ENCODE peak calls at places on chromosome 6, in eight cellular contexts. One of them, this sample, is unnamed.

GRCh38 chr6:22025468-22026159 is 271.2 kb downstream of the PRL start:
- DNase-seq in M059J: peak
- DNase-seq in iris pigment epithelial cell: peak
- DNase-seq in H9: peak
- DNase-seq in NCI-H2171: no peak
- DNase-seq in lower leg skin: no peak
- DNase-seq in AG10803: peak
- DNase-seq in activated T-cell treated with anti-CD3 and anti-CD28 coated beads for 24 hours: no peak
- DNase-seq in this sample: peak

GRCh38 chr6:11779308-11780096 is 899 bp upstream of the ADTRP start:
- DNase-seq in M059J: no peak
- DNase-seq in iris pigment epithelial cell: no peak
- DNase-seq in H9: no peak
- DNase-seq in NCI-H2171: no peak
- DNase-seq in lower leg skin: no peak
- DNase-seq in AG10803: no peak
- DNase-seq in activated T-cell treated with anti-CD3 and anti-CD28 coated beads for 24 hours: no peak
- DNase-seq in this sample: no peak

GRCh38 chr6:24234043-24234442 is 108.0 kb downstream of the NRSN1 start:
- DNase-seq in M059J: no peak
- DNase-seq in iris pigment epithelial cell: no peak
- DNase-seq in H9: no peak
- DNase-seq in NCI-H2171: no peak
- DNase-seq in lower leg skin: no peak
- DNase-seq in AG10803: no peak
- DNase-seq in activated T-cell treated with anti-CD3 and anti-CD28 coated beads for 24 hours: no peak
- DNase-seq in this sample: no peak

GRCh38 chr6:7912024-7912423 is 1.4 kb upstream of the TXNDC5 start:
- DNase-seq in M059J: no peak
- DNase-seq in iris pigment epithelial cell: no peak
- DNase-seq in H9: no peak
- DNase-seq in NCI-H2171: no peak
- DNase-seq in lower leg skin: peak
- DNase-seq in AG10803: peak
- DNase-seq in activated T-cell treated with anti-CD3 and anti-CD28 coated beads for 24 hours: no peak
- DNase-seq in this sample: no peak

GRCh38 chr6:5034328-5034727 is 30.5 kb upstream of the RPP40 start:
- DNase-seq in M059J: no peak
- DNase-seq in iris pigment epithelial cell: no peak
- DNase-seq in H9: no peak
- DNase-seq in NCI-H2171: no peak
- DNase-seq in lower leg skin: no peak
- DNase-seq in AG10803: no peak
- DNase-seq in activated T-cell treated with anti-CD3 and anti-CD28 coated beads for 24 hours: no peak
- DNase-seq in this sample: no peak

GRCh38 chr6:119628691-119629621 is 279.4 kb upstream of the MAN1A1 start:
- DNase-seq in M059J: no peak
- DNase-seq in iris pigment epithelial cell: no peak
- DNase-seq in H9: no peak
- DNase-seq in NCI-H2171: no peak
- DNase-seq in lower leg skin: no peak
- DNase-seq in AG10803: no peak
- DNase-seq in activated T-cell treated with anti-CD3 and anti-CD28 coated beads for 24 hours: no peak
- DNase-seq in this sample: no peak

GRCh38 chr6:31740397-31741223 is 805 bp downstream of the MSH5 start:
- DNase-seq in M059J: no peak
- DNase-seq in iris pigment epithelial cell: no peak
- DNase-seq in H9: no peak
- DNase-seq in NCI-H2171: no peak
- DNase-seq in lower leg skin: no peak
- DNase-seq in AG10803: no peak
- DNase-seq in activated T-cell treated with anti-CD3 and anti-CD28 coated beads for 24 hours: no peak
- DNase-seq in this sample: no peak

GRCh38 chr6:13431861-13432465 is 55.4 kb downstream of the GFOD1 start:
- DNase-seq in M059J: peak
- DNase-seq in iris pigment epithelial cell: peak
- DNase-seq in H9: no peak
- DNase-seq in NCI-H2171: no peak
- DNase-seq in lower leg skin: no peak
- DNase-seq in AG10803: peak
- DNase-seq in activated T-cell treated with anti-CD3 and anti-CD28 coated beads for 24 hours: peak
- DNase-seq in this sample: no peak

GRCh38 chr6:16684896-16685554 is 76.2 kb downstream of the ATXN1 start:
- DNase-seq in M059J: peak
- DNase-seq in iris pigment epithelial cell: peak
- DNase-seq in H9: no peak
- DNase-seq in NCI-H2171: no peak
- DNase-seq in lower leg skin: no peak
- DNase-seq in AG10803: peak
- DNase-seq in activated T-cell treated with anti-CD3 and anti-CD28 coated beads for 24 hours: peak
- DNase-seq in this sample: no peak

GRCh38 chr6:21504790-21505189 is 88.8 kb upstream of the SOX4 start:
- DNase-seq in M059J: no peak
- DNase-seq in iris pigment epithelial cell: peak
- DNase-seq in H9: no peak
- DNase-seq in NCI-H2171: no peak
- DNase-seq in lower leg skin: no peak
- DNase-seq in AG10803: no peak
- DNase-seq in activated T-cell treated with anti-CD3 and anti-CD28 coated beads for 24 hours: no peak
- DNase-seq in this sample: no peak

GRCh38 chr6:42292002-42292735 is 74.5 kb upstream of the MRPS10 start:
- DNase-seq in M059J: peak
- DNase-seq in iris pigment epithelial cell: peak
- DNase-seq in H9: no peak
- DNase-seq in NCI-H2171: no peak
- DNase-seq in lower leg skin: no peak
- DNase-seq in AG10803: peak
- DNase-seq in activated T-cell treated with anti-CD3 and anti-CD28 coated beads for 24 hours: no peak
- DNase-seq in this sample: no peak

GRCh38 chr6:107853226-107853625 is 29.1 kb upstream of the SCML4 start:
- DNase-seq in M059J: no peak
- DNase-seq in iris pigment epithelial cell: no peak
- DNase-seq in H9: no peak
- DNase-seq in NCI-H2171: no peak
- DNase-seq in lower leg skin: no peak
- DNase-seq in AG10803: no peak
- DNase-seq in activated T-cell treated with anti-CD3 and anti-CD28 coated beads for 24 hours: no peak
- DNase-seq in this sample: no peak

GRCh38 chr6:117534974-117535373 is 52.5 kb downstream of the DCBLD1 start:
- DNase-seq in M059J: no peak
- DNase-seq in iris pigment epithelial cell: no peak
- DNase-seq in H9: no peak
- DNase-seq in NCI-H2171: no peak
- DNase-seq in lower leg skin: no peak
- DNase-seq in AG10803: no peak
- DNase-seq in activated T-cell treated with anti-CD3 and anti-CD28 coated beads for 24 hours: no peak
- DNase-seq in this sample: no peak

GRCh38 chr6:32982702-32983492 is 14.5 kb downstream of the BRD2 start:
- DNase-seq in M059J: peak
- DNase-seq in iris pigment epithelial cell: no peak
- DNase-seq in H9: no peak
- DNase-seq in NCI-H2171: no peak
- DNase-seq in lower leg skin: no peak
- DNase-seq in AG10803: no peak
- DNase-seq in activated T-cell treated with anti-CD3 and anti-CD28 coated beads for 24 hours: no peak
- DNase-seq in this sample: no peak

GRCh38 chr6:168330403-168330802 is 10.8 kb upstream of the DACT2 start:
- DNase-seq in M059J: no peak
- DNase-seq in iris pigment epithelial cell: no peak
- DNase-seq in H9: no peak
- DNase-seq in NCI-H2171: no peak
- DNase-seq in lower leg skin: no peak
- DNase-seq in AG10803: no peak
- DNase-seq in activated T-cell treated with anti-CD3 and anti-CD28 coated beads for 24 hours: no peak
- DNase-seq in this sample: peak

GRCh38 chr6:126094411-126094810 is 108.1 kb downstream of the TRMT11 start:
- DNase-seq in M059J: no peak
- DNase-seq in iris pigment epithelial cell: no peak
- DNase-seq in H9: no peak
- DNase-seq in NCI-H2171: no peak
- DNase-seq in lower leg skin: no peak
- DNase-seq in AG10803: no peak
- DNase-seq in activated T-cell treated with anti-CD3 and anti-CD28 coated beads for 24 hours: no peak
- DNase-seq in this sample: no peak

GRCh38 chr6:106974999-106975698 is 620 bp upstream of the CD24 start:
- DNase-seq in M059J: peak
- DNase-seq in iris pigment epithelial cell: peak
- DNase-seq in H9: peak
- DNase-seq in NCI-H2171: peak
- DNase-seq in lower leg skin: no peak
- DNase-seq in AG10803: peak
- DNase-seq in activated T-cell treated with anti-CD3 and anti-CD28 coated beads for 24 hours: no peak
- DNase-seq in this sample: peak

GRCh38 chr6:136547336-136547735 is 2.9 kb downstream of the MAP7 start:
- DNase-seq in M059J: peak
- DNase-seq in iris pigment epithelial cell: peak
- DNase-seq in H9: no peak
- DNase-seq in NCI-H2171: peak
- DNase-seq in lower leg skin: no peak
- DNase-seq in AG10803: peak
- DNase-seq in activated T-cell treated with anti-CD3 and anti-CD28 coated beads for 24 hours: no peak
- DNase-seq in this sample: no peak

This sample was measured in endodermal cell.